ENCODE peak calls at places on chromosomes 6 and 20, in ten cellular contexts. U, H, M, P, N, I, L, O, W and C are unnamed samples.

GRCh38 chr20:62020935-62021701 is 44.6 kb downstream of the TAF4 start:
- DNase-seq in U (no peak), H (peak; percentile 19), M (no peak), P (no peak), N (no peak), I (peak; percentile 44), L (peak; percentile 88), O (peak; percentile 81), W (no peak), C (no peak)

GRCh38 chr6:5093231-5094015 is 8.3 kb downstream of the PPP1R3G start:
- DNase-seq in U (no peak), H (no peak), M (no peak), P (no peak), N (no peak), I (no peak), L (no peak), O (no peak), W (no peak), C (no peak)

GRCh38 chr6:152351110-152351509 is 286.1 kb downstream of the SYNE1 start:
- DNase-seq in U (no peak), H (no peak), M (no peak), P (no peak), N (no peak), I (no peak), L (no peak), O (no peak), W (no peak), C (no peak)

GRCh38 chr6:143221723-143222122 is 161.0 kb downstream of the AIG1 start:
- DNase-seq in U (no peak), H (no peak), M (no peak), P (no peak), N (no peak), I (no peak), L (no peak), O (no peak), W (no peak), C (no peak)

GRCh38 chr6:47134476-47135189 is 92.5 kb upstream of the ADGRF1 start:
- DNase-seq in U (no peak), H (no peak), M (no peak), P (no peak), N (no peak), I (peak; percentile 88), L (no peak), O (no peak), W (peak; percentile 68), C (peak; percentile 61)

GRCh38 chr6:35725721-35726438 is 11.0 kb upstream of the ARMC12 start:
- DNase-seq in U (no peak), H (peak; percentile 49), M (no peak), P (no peak), N (no peak), I (no peak), L (peak; percentile 85), O (peak; percentile 93), W (peak; percentile 54), C (no peak)

GRCh38 chr6:80643881-80644280 is 537.4 kb downstream of the BCKDHB start:
- DNase-seq in U (no peak), H (no peak), M (no peak), P (no peak), N (no peak), I (no peak), L (no peak), O (no peak), W (no peak), C (no peak)

GRCh38 chr6:38794682-38795081 is 79.6 kb downstream of the DNAH8 start:
- DNase-seq in U (no peak), H (no peak), M (no peak), P (no peak), N (no peak), I (no peak), L (no peak), O (no peak), W (no peak), C (no peak)

GRCh38 chr20:6780414-6780813 is 12.9 kb downstream of the BMP2 start:
- DNase-seq in U (no peak), H (no peak), M (no peak), P (no peak), N (no peak), I (no peak), L (no peak), O (no peak), W (no peak), C (no peak)

GRCh38 chr6:15501806-15502450 is 160.9 kb downstream of the DTNBP1 start:
- DNase-seq in U (no peak), H (no peak), M (no peak), P (no peak), N (no peak), I (no peak), L (peak; percentile 78), O (no peak), W (peak; percentile 72), C (no peak)

DNA sequence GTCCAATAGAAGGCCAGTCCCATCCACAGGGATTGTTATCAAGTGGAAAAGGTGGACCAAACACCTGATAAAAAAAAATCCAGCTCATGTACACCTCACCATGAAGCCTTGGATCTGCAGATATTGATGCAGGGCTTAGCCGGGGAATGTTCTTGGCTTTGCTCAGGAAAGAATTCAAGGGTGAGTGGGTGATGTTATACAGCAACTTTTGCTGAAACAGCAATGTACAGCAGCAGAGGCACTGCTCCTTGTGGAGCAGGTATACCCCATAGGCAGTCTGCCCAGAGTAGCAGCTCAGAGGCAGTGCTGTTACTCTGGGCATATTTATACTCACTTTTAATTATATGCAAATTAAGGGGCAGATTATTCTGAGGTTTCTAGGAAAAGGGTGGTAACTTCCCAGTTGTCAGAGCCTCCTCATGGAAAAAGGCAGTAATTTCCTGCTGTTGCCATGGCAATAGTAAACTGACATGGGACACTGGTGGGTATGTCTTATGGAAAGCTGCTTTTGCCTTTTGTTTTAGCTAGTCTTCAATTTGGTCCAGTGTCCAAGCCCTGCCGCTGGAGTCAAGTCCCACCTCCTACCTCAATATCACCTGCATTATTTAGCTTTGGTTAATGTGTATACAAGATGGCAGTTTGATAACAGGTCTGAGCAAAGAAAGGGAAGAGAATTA is 110.0 kb upstream of the JAG1 start:
- DNase-seq in U (no peak), H (no peak), M (no peak), P (no peak), N (no peak), I (no peak), L (no peak), O (no peak), W (peak; percentile 47), C (no peak)
- H3K4me3 ChIP-seq in U (no peak overlapping the region), H (no peak overlapping the region), M (no peak overlapping the region), P (no peak overlapping the region), N (no peak overlapping the region), I (no peak overlapping the region), L (no peak overlapping the region), O (no peak overlapping the region), W (no peak overlapping the region), C (no peak overlapping the region)

GRCh38 chr6:31125586-31126363 is 5.5 kb upstream of the CDSN start:
- DNase-seq in U (no peak), H (no peak), M (no peak), P (no peak), N (no peak), I (no peak), L (no peak), O (no peak), W (no peak), C (no peak)
- H3K4me1 ChIP-seq in U (no peaks in the 10 kb centered on the region), H (no peaks in the 10 kb centered on the region), M (no peaks in the 10 kb centered on the region), P (no peaks in the 10 kb centered on the region), N (peaks cover 14% of the 10 kb centered on the region), I (peaks cover 6% of the 10 kb centered on the region), L (no peaks in the 10 kb centered on the region), O (peaks cover 18% of the 10 kb centered on the region), W (peaks cover 9% of the 10 kb centered on the region), C (no peaks in the 10 kb centered on the region)

DNA sequence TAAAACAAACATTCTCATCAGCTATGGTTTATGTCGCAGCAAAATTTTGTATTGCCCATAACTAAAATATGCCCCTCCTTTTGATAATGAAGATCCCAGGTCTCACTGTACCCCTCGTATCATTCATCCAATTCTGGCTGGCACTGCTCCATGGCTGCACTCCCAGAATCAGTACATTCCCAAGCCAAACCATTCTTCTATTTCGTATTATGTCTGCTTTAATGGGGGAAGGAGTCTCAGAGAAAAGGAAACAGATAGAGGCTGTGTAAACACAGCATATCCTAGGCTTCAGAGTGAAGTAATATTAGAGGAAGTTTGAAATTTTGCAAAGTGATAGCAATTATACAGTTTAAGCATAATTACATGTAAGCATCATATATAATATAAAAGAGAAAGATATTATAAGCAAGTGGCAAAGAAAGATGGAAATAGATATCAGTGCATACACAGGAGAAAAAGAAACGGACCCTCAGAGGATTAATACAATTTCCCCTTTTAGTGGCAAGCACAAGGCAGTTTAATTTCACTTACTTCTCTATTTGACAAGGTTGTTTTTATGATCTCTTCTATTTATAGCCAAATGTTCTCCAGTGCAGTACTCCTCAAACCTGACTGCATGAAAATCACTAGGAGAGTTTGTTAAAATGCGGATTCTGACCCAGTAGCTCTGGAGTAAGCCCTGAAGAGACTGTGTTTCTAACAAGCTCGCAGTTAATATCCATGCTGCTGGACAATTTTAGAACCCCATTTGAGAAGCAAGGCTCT is 56.5 kb upstream of the TENT5A start:
- DNase-seq in U (no peak), H (no peak), M (no peak), P (no peak), N (no peak), I (no peak), L (peak; percentile 71), O (no peak), W (no peak), C (no peak)
- H3K4me3 ChIP-seq in U (no peak overlapping the region), H (no peak overlapping the region), M (no peak overlapping the region), P (no peak overlapping the region), N (no peak overlapping the region), I (no peak overlapping the region), L (peak overlapping the region; percentile 54), O (no peak overlapping the region), W (no peak overlapping the region), C (no peak overlapping the region)

GRCh38 chr20:23152308-23152892 is 66.3 kb upstream of the CD93 start:
- DNase-seq in U (no peak), H (no peak), M (no peak), P (no peak), N (no peak), I (peak; percentile 93), L (peak; percentile 96), O (peak; percentile 95), W (peak; percentile 87), C (peak; percentile 49)

GRCh38 chr20:23151008-23151703 is 65.0 kb upstream of the CD93 start:
- DNase-seq in U (no peak), H (no peak), M (no peak), P (no peak), N (no peak), I (no peak), L (no peak), O (peak; percentile 27), W (no peak), C (no peak)

GRCh38 chr20:23152902-23153301 is 66.8 kb upstream of the CD93 start:
- DNase-seq in U (no peak), H (no peak), M (no peak), P (no peak), N (no peak), I (no peak), L (no peak), O (no peak), W (peak; percentile 2), C (no peak)

GRCh38 chr20:23150304-23151007 is 64.3 kb upstream of the CD93 start:
- DNase-seq in U (no peak), H (no peak), M (no peak), P (no peak), N (no peak), I (no peak), L (no peak), O (peak; percentile 75), W (no peak), C (no peak)

DNA sequence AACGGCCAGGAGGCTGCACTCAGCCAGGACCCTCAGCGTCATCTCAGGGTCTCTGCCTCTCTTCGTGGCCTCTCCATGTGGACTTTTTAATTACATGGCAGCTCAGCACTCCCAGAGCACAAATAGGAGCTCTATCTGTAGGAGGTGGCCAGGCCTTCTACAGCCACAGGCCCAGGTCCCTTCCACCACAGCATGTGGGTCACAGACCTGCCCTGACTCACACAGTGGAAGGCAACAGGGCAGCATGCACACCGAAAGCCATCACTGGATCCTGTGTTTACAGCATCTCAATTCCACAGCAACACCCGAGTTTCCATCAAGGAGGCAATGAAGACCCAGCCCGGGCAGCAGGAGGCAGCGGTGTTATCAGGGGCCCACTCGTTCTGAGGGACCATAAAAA is 65.8 kb upstream of the CD93 start:
- DNase-seq in U (no peak), H (no peak), M (no peak), P (no peak), N (no peak), I (peak; percentile 43), L (no peak), O (peak; percentile 62), W (peak; percentile 32), C (no peak)
- H3K4me1 ChIP-seq in U (no peaks in the 10 kb centered on the region), H (no peaks in the 10 kb centered on the region), M (no peaks in the 10 kb centered on the region), P (no peaks in the 10 kb centered on the region), N (peaks cover 19% of the 10 kb centered on the region), I (peaks cover 91% of the 10 kb centered on the region), L (peaks cover 2% of the 10 kb centered on the region), O (peaks cover 76% of the 10 kb centered on the region), W (peaks cover 21% of the 10 kb centered on the region), C (peaks cover 40% of the 10 kb centered on the region)